ENCODE peak calls at places on chromosomes 11 and 22, in four cellular contexts. N is mammary epithelial cell, M is mesendoderm, O is Karpas-422. G is an unnamed sample.

GRCh38 chr11:1760351-1761109 is 3.2 kb downstream of the CTSD start:
- DNase-seq in O (no peak), N (no peak), M (no peak), G (no peak)

GRCh38 chr11:118109231-118109630 is 22.5 kb upstream of the SMIM35 start:
- DNase-seq in M (no peak), N (peak), O (no peak), G (no peak)

GRCh38 chr22:28710112-28710888 is 30.7 kb upstream of the TTC28 start:
- DNase-seq in O (no peak), N (peak), M (no peak), G (no peak)

GRCh38 chr22:42939451-42939881 is 75.5 kb downstream of the PACSIN2 start:
- DNase-seq in N (no peak), M (peak), O (no peak), G (peak)

GRCh38 chr11:70790671-70791300 is 392.5 kb downstream of the CTTN start:
- DNase-seq in N (no peak), M (peak), O (peak), G (peak)

GRCh38 chr11:15819679-15820286 is 536.6 kb downstream of the SOX6 start:
- DNase-seq in O (peak), M (peak), N (peak), G (peak)

GRCh38 chr11:2310786-2311455 is 9.1 kb downstream of the TSPAN32 start:
- DNase-seq in M (no peak), O (no peak), N (no peak), G (no peak)

GRCh38 chr11:115179647-115180046 is 324.6 kb downstream of the CADM1 start:
- DNase-seq in M (no peak), O (no peak), N (no peak), G (no peak)

GRCh38 chr22:23790819-23791736 is 4.3 kb downstream of the SMARCB1 start:
- DNase-seq in N (no peak), O (no peak), M (no peak), G (no peak)

GRCh38 chr11:66880484-66881211 is 23.8 kb downstream of the LRFN4 start:
- DNase-seq in N (peak), O (peak), M (peak), G (no peak)

GRCh38 chr11:128776088-128776433 is 82.2 kb downstream of the FLI1 start:
- DNase-seq in O (no peak), N (peak), M (peak), G (no peak)

DNA sequence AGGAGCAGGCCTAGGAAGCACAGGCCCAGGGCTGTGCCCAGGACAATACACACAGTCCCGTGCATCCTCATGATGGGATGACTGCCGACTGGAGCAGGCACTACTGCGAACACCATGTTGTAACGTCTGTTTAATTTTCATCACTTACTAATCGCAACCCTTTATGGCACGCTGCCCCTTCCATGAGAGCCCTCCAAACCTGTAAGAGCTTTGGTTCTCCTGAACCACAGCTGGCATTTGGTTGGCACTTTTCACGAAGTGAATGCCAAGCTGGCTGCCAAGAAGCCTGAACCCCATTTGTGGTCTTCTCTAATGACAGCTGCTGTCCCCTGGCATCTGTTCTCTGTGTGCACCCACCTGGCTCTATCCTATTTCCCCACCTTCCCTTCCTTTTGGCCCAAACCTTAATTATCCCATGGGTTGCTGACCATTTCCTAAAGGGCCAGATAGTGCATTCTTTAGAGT is 36.5 kb downstream of the APOL1 start:
- DNase-seq in N (no peak), O (no peak), M (no peak), G (no peak)
- H3K27ac ChIP-seq in N (no peak), O (no peak), M (no peak), G (no peak)

GRCh38 chr11:130873766-130874165 is 42.5 kb downstream of the SNX19 start:
- DNase-seq in O (no peak), M (peak), N (peak), G (no peak)

GRCh38 chr11:130871616-130872015 is 44.7 kb downstream of the SNX19 start:
- DNase-seq in M (no peak), N (peak), O (no peak), G (no peak)

GRCh38 chr11:130872513-130872912 is 43.8 kb downstream of the SNX19 start:
- DNase-seq in O (no peak), N (no peak), M (no peak), G (no peak)

GRCh38 chr11:130872102-130872501 is 44.2 kb downstream of the SNX19 start:
- DNase-seq in O (no peak), M (no peak), N (no peak), G (no peak)

DNA sequence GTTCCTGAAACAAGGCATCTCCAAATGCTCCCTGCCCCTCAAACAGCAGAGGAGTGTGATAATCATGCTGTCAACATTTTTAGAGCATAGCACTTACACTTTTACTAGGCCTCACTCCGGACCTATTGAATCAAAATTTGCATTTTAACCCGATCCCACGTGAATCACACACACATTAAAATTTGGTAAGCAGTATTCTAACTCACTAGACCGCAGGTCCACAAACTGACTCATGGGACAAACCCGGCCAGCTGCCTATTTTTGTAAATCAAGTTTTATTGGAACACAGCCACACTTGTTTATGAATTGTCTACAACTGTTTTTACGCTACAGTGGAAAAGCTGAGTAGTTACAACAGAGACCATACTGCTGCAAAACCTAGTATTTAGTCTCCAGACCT is 43.3 kb downstream of the SNX19 start:
- DNase-seq in O (no peak), N (peak), M (no peak), G (no peak)
- H3K9ac ChIP-seq in O (no peak), N (no peak), M (no peak), G (no peak)

GRCh38 chr22:39289445-39290247 is 29.8 kb downstream of the RPL3 start:
- DNase-seq in N (no peak), O (no peak), M (no peak), G (peak)

GRCh38 chr22:39291501-39291900 is 27.9 kb downstream of the RPL3 start:
- DNase-seq in N (no peak), O (no peak), M (no peak), G (no peak)

GRCh38 chr22:39290724-39291161 is 28.7 kb downstream of the RPL3 start:
- DNase-seq in N (peak), O (no peak), M (no peak), G (peak)

GRCh38 chr22:39292002-39292401 is 27.4 kb downstream of the RPL3 start:
- DNase-seq in M (no peak), N (no peak), O (no peak), G (no peak)

DNA sequence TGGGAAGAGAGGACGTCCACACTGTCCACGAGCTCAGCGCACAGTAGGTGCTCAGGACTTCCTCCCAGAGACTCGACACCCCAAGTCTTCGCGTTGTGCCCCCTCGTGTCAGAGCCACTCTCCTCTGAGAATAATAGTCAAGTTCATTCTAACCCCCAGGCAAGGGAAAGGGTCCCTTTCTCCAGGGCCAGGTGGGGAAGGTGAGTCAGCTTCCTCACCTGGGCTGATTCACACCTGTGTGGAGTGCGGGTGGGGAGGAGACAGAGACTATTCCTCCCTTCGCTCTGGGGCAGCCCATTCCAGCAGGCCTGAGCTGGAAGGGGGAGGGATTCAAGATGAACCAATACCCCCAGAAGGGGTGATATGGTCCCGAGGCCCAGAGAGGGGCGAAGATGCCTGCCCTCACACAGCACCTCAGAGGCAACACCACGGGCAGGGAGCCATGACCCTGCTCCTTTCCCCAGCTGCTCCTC is 29.1 kb downstream of the RPL3 start:
- DNase-seq in M (no peak), N (peak), O (no peak), G (no peak)
- H3K27ac ChIP-seq in M (no peak), N (peak), O (no peak), G (no peak)

GRCh38 chr11:64120951-64121569 is 44.9 kb downstream of the MACROD1 start:
- DNase-seq in O (no peak), N (peak), M (no peak), G (no peak)
- H3K9ac ChIP-seq in O (no peak), N (no peak), M (no peak), G (no peak)

GRCh38 chr11:75766449-75767227 is 1.9 kb upstream of the DGAT2 start:
- DNase-seq in O (no peak), N (no peak), M (no peak), G (peak)

GRCh38 chr11:75768909-75769771 is 562 bp downstream of the DGAT2 start:
- DNase-seq in M (peak), N (no peak), O (no peak), G (peak)

GRCh38 chr11:75767228-75767572 is 1.4 kb upstream of the DGAT2 start:
- DNase-seq in M (peak), N (no peak), O (no peak), G (peak)

GRCh38 chr11:75768112-75768908 is at the start of gene DGAT2:
- DNase-seq in O (peak), M (peak), N (peak), G (peak)

GRCh38 chr11:75767793-75768111 is 826 bp upstream of the DGAT2 start:
- DNase-seq in O (no peak), N (no peak), M (no peak), G (no peak)
- H3K27ac ChIP-seq in O (no peak), N (no peak), M (no peak), G (no peak)

GRCh38 chr22:18012528-18012927 is 11.8 kb downstream of the MICAL3 start:
- DNase-seq in O (peak), M (peak), N (peak), G (no peak)

GRCh38 chr22:18008136-18008535 is 16.2 kb downstream of the MICAL3 start:
- DNase-seq in M (no peak), N (no peak), O (no peak), G (no peak)

GRCh38 chr22:18010263-18010662 is 14.1 kb downstream of the MICAL3 start:
- DNase-seq in M (no peak), O (peak), N (no peak), G (no peak)

GRCh38 chr22:18013436-18013835 is 10.9 kb downstream of the MICAL3 start:
- DNase-seq in O (no peak), M (no peak), N (no peak), G (no peak)
- H3K9ac ChIP-seq in O (no peak), M (no peak), N (no peak), G (no peak)